ENCODE peak calls at places on chromosomes 11 and 22, in five cellular contexts. One of them, this sample, is unnamed.

GRCh38 chr11:15969281-15969680 is 387.1 kb downstream of the SOX6 start:
- DNase-seq in cardiac muscle cell: peak
- DNase-seq in ovary: peak
- DNase-seq in AG10803: peak
- DNase-seq in fibroblast of pulmonary artery: peak
- DNase-seq in this sample: peak

GRCh38 chr11:82733444-82734119 is at the start of gene FAM181B:
- DNase-seq in ovary: peak
- DNase-seq in AG10803: peak
- DNase-seq in fibroblast of pulmonary artery: peak
- DNase-seq in cardiac muscle cell: peak
- DNase-seq in this sample: no peak

GRCh38 chr22:38132136-38132535 is 21.7 kb upstream of the BAIAP2L2 start:
- DNase-seq in cardiac muscle cell: no peak
- DNase-seq in ovary: no peak
- DNase-seq in AG10803: no peak
- DNase-seq in fibroblast of pulmonary artery: no peak
- DNase-seq in this sample: no peak

GRCh38 chr11:125404811-125405481 is 91.1 kb downstream of the FEZ1 start:
- DNase-seq in fibroblast of pulmonary artery: peak
- DNase-seq in AG10803: peak
- DNase-seq in ovary: peak
- DNase-seq in cardiac muscle cell: peak
- DNase-seq in this sample: peak

GRCh38 chr11:43969543-43969942 is 27.1 kb downstream of the C11orf96 start:
- DNase-seq in AG10803: no peak
- DNase-seq in ovary: no peak
- DNase-seq in fibroblast of pulmonary artery: peak
- DNase-seq in cardiac muscle cell: peak
- DNase-seq in this sample: peak

GRCh38 chr11:72528121-72528520 is 93.8 kb upstream of the CLPB start:
- DNase-seq in cardiac muscle cell: no peak
- DNase-seq in AG10803: peak
- DNase-seq in ovary: no peak
- DNase-seq in fibroblast of pulmonary artery: no peak
- DNase-seq in this sample: no peak

GRCh38 chr11:133403900-133404299 is 128.4 kb downstream of the OPCML start:
- DNase-seq in cardiac muscle cell: no peak
- DNase-seq in AG10803: no peak
- DNase-seq in fibroblast of pulmonary artery: no peak
- DNase-seq in ovary: no peak
- DNase-seq in this sample: no peak

GRCh38 chr11:46537121-46537520 is 56.7 kb downstream of the AMBRA1 start:
- DNase-seq in fibroblast of pulmonary artery: no peak
- DNase-seq in cardiac muscle cell: peak
- DNase-seq in AG10803: peak
- DNase-seq in ovary: no peak
- DNase-seq in this sample: no peak

GRCh38 chr22:19963863-19964642 is 22.4 kb upstream of the TXNRD2 start:
- DNase-seq in cardiac muscle cell: no peak
- DNase-seq in fibroblast of pulmonary artery: no peak
- DNase-seq in AG10803: no peak
- DNase-seq in ovary: no peak
- DNase-seq in this sample: no peak

GRCh38 chr11:130964393-130964792 is 48.1 kb upstream of the SNX19 start:
- DNase-seq in cardiac muscle cell: no peak
- DNase-seq in ovary: no peak
- DNase-seq in fibroblast of pulmonary artery: no peak
- DNase-seq in AG10803: no peak
- DNase-seq in this sample: peak

GRCh38 chr22:30459206-30460052 is 12.4 kb downstream of the SEC14L3 start:
- DNase-seq in ovary: no peak
- DNase-seq in AG10803: no peak
- DNase-seq in fibroblast of pulmonary artery: peak
- DNase-seq in cardiac muscle cell: peak
- DNase-seq in this sample: peak

GRCh38 chr11:64348611-64349387 is 8.8 kb downstream of the CCDC88B start:
- DNase-seq in AG10803: no peak
- DNase-seq in ovary: no peak
- DNase-seq in fibroblast of pulmonary artery: no peak
- DNase-seq in cardiac muscle cell: no peak
- DNase-seq in this sample: no peak

GRCh38 chr11:65489706-65490310 is 9.0 kb upstream of the MALAT1 start:
- DNase-seq in AG10803: peak
- DNase-seq in ovary: peak
- DNase-seq in cardiac muscle cell: peak
- DNase-seq in fibroblast of pulmonary artery: peak
- DNase-seq in this sample: no peak

GRCh38 chr11:47980907-47981621 is 705 bp downstream of the PTPRJ start:
- DNase-seq in fibroblast of pulmonary artery: peak
- DNase-seq in cardiac muscle cell: peak
- DNase-seq in AG10803: peak
- DNase-seq in ovary: peak
- DNase-seq in this sample: no peak

GRCh38 chr11:46477136-46477535 is 85.6 kb upstream of the CHRM4 start:
- DNase-seq in AG10803: no peak
- DNase-seq in cardiac muscle cell: no peak
- DNase-seq in fibroblast of pulmonary artery: no peak
- DNase-seq in ovary: no peak
- DNase-seq in this sample: no peak

GRCh38 chr11:69831985-69832384 is 12.8 kb upstream of the FGF3 start:
- DNase-seq in fibroblast of pulmonary artery: no peak
- DNase-seq in cardiac muscle cell: no peak
- DNase-seq in ovary: no peak
- DNase-seq in AG10803: no peak
- DNase-seq in this sample: no peak

GRCh38 chr11:8699903-8700302 is 17.3 kb downstream of the RPL27A start:
- DNase-seq in cardiac muscle cell: peak
- DNase-seq in ovary: no peak
- DNase-seq in fibroblast of pulmonary artery: peak
- DNase-seq in AG10803: peak
- DNase-seq in this sample: no peak

GRCh38 chr22:22753526-22754267 is 109.3 kb downstream of the GGTLC2 start:
- DNase-seq in cardiac muscle cell: peak
- DNase-seq in AG10803: no peak
- DNase-seq in fibroblast of pulmonary artery: peak
- DNase-seq in ovary: peak
- DNase-seq in this sample: peak

GRCh38 chr11:18633256-18634139 is 644 bp downstream of the SPTY2D1 start:
- DNase-seq in AG10803: peak
- DNase-seq in ovary: no peak
- DNase-seq in cardiac muscle cell: peak
- DNase-seq in fibroblast of pulmonary artery: peak
- DNase-seq in this sample: no peak

GRCh38 chr11:3183523-3183922 is 18.4 kb upstream of the OSBPL5 start:
- DNase-seq in fibroblast of pulmonary artery: no peak
- DNase-seq in cardiac muscle cell: no peak
- DNase-seq in ovary: no peak
- DNase-seq in AG10803: no peak
- DNase-seq in this sample: no peak

GRCh38 chr11:73317373-73317772 is 9.3 kb downstream of the ARHGEF17 start:
- DNase-seq in AG10803: no peak
- DNase-seq in cardiac muscle cell: peak
- DNase-seq in ovary: peak
- DNase-seq in fibroblast of pulmonary artery: no peak
- DNase-seq in this sample: no peak

GRCh38 chr11:122632178-122632824 is 23.2 kb upstream of the UBASH3B start:
- DNase-seq in AG10803: peak
- DNase-seq in fibroblast of pulmonary artery: no peak
- DNase-seq in ovary: no peak
- DNase-seq in cardiac muscle cell: no peak
- DNase-seq in this sample: no peak

GRCh38 chr22:19942886-19943664 is 1.5 kb upstream of the TXNRD2 start:
- DNase-seq in cardiac muscle cell: peak
- DNase-seq in fibroblast of pulmonary artery: peak
- DNase-seq in AG10803: peak
- DNase-seq in ovary: peak
- DNase-seq in this sample: peak

GRCh38 chr11:3000032-3000961 is 8.2 kb upstream of the NAP1L4 start:
- DNase-seq in ovary: peak
- DNase-seq in cardiac muscle cell: peak
- DNase-seq in AG10803: no peak
- DNase-seq in fibroblast of pulmonary artery: peak
- DNase-seq in this sample: peak

GRCh38 chr22:19182472-19183157 is 4.1 kb upstream of the SLC25A1 start:
- DNase-seq in fibroblast of pulmonary artery: no peak
- DNase-seq in ovary: no peak
- DNase-seq in cardiac muscle cell: no peak
- DNase-seq in AG10803: no peak
- DNase-seq in this sample: no peak

GRCh38 chr11:66313321-66314185 is 3.3 kb downstream of the CD248 start:
- DNase-seq in cardiac muscle cell: peak
- DNase-seq in AG10803: peak
- DNase-seq in ovary: no peak
- DNase-seq in fibroblast of pulmonary artery: peak
- DNase-seq in this sample: no peak

GRCh38 chr11:63672156-63672463 is 934 bp upstream of the ATL3 start:
- DNase-seq in AG10803: no peak
- DNase-seq in cardiac muscle cell: no peak
- DNase-seq in ovary: no peak
- DNase-seq in fibroblast of pulmonary artery: no peak
- DNase-seq in this sample: no peak

GRCh38 chr22:46845281-46846153 is 83.1 kb downstream of the TBC1D22A start:
- DNase-seq in AG10803: peak
- DNase-seq in fibroblast of pulmonary artery: peak
- DNase-seq in ovary: peak
- DNase-seq in cardiac muscle cell: peak
- DNase-seq in this sample: no peak

GRCh38 chr11:65225284-65226102 is 36.3 kb upstream of the POLA2 start:
- DNase-seq in AG10803: peak
- DNase-seq in ovary: peak
- DNase-seq in fibroblast of pulmonary artery: peak
- DNase-seq in cardiac muscle cell: peak
- DNase-seq in this sample: peak

GRCh38 chr11:78080818-78081495 is 1.3 kb upstream of the NDUFC2 start:
- DNase-seq in ovary: no peak
- DNase-seq in cardiac muscle cell: peak
- DNase-seq in AG10803: peak
- DNase-seq in fibroblast of pulmonary artery: peak
- DNase-seq in this sample: no peak

GRCh38 chr11:61694971-61695706 is 14.9 kb downstream of the DAGLA start:
- DNase-seq in cardiac muscle cell: no peak
- DNase-seq in AG10803: no peak
- DNase-seq in ovary: peak
- DNase-seq in fibroblast of pulmonary artery: no peak
- DNase-seq in this sample: no peak

GRCh38 chr22:44261861-44262595 is 50.7 kb downstream of the SHISAL1 start:
- DNase-seq in cardiac muscle cell: peak
- DNase-seq in AG10803: no peak
- DNase-seq in fibroblast of pulmonary artery: no peak
- DNase-seq in ovary: peak
- DNase-seq in this sample: no peak

GRCh38 chr11:115060840-115061239 is 382.5 kb downstream of the NXPE2 start:
- DNase-seq in fibroblast of pulmonary artery: no peak
- DNase-seq in ovary: no peak
- DNase-seq in cardiac muscle cell: no peak
- DNase-seq in AG10803: no peak
- DNase-seq in this sample: no peak

GRCh38 chr22:44389926-44390925 is 77.5 kb upstream of the SHISAL1 start:
- DNase-seq in ovary: no peak
- DNase-seq in AG10803: no peak
- DNase-seq in cardiac muscle cell: no peak
- DNase-seq in fibroblast of pulmonary artery: no peak
- DNase-seq in this sample: no peak

GRCh38 chr11:121864660-121865059 is 251.4 kb downstream of the BLID start:
- DNase-seq in AG10803: no peak
- DNase-seq in fibroblast of pulmonary artery: no peak
- DNase-seq in ovary: no peak
- DNase-seq in cardiac muscle cell: no peak
- DNase-seq in this sample: no peak

GRCh38 chr22:49541451-49542230 is 286.0 kb downstream of the BRD1 start:
- DNase-seq in fibroblast of pulmonary artery: no peak
- DNase-seq in ovary: no peak
- DNase-seq in cardiac muscle cell: no peak
- DNase-seq in AG10803: no peak
- DNase-seq in this sample: no peak

GRCh38 chr11:76629853-76630599 is 40.5 kb downstream of the LRRC32 start:
- DNase-seq in fibroblast of pulmonary artery: peak
- DNase-seq in AG10803: peak
- DNase-seq in cardiac muscle cell: peak
- DNase-seq in ovary: peak
- DNase-seq in this sample: no peak
- TF ChIP-seq CTCF in fibroblast of pulmonary artery: no peak
- TF ChIP-seq CTCF in AG10803: peak
- TF ChIP-seq CTCF in cardiac muscle cell: peak
- TF ChIP-seq CTCF in ovary: peak
- TF ChIP-seq CTCF in this sample: no peak

DNA sequence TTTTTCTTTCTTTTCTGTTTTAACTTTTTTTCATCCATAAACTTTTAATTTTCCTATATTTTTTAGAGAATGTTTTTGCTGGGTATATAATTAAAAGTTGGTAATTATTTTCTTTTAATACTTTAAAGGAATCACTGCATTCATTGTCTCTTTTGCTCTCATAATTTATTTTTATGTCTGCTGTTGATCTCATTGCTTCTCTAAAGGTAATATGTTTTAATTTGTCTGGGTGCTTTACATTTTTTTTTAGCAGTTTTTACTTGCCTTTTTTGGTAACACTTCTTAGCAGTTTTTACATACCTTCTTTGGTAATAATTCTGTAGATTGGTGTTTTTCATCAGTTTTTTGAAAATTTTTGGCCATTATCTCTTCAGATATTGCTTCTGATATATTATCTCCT is 89.4 kb upstream of the BMAL1 start:
- DNase-seq in AG10803: no peak
- DNase-seq in cardiac muscle cell: no peak
- DNase-seq in fibroblast of pulmonary artery: no peak
- DNase-seq in ovary: no peak
- DNase-seq in this sample: no peak
- TF ChIP-seq CTCF in AG10803: no peak
- TF ChIP-seq CTCF in cardiac muscle cell: no peak
- TF ChIP-seq CTCF in fibroblast of pulmonary artery: no peak
- TF ChIP-seq CTCF in ovary: no peak
- TF ChIP-seq CTCF in this sample: no peak

GRCh38 chr11:75516886-75517285 is 8.9 kb downstream of the GDPD5 start:
- DNase-seq in AG10803: no peak
- DNase-seq in cardiac muscle cell: no peak
- DNase-seq in ovary: no peak
- DNase-seq in fibroblast of pulmonary artery: no peak
- DNase-seq in this sample: no peak
- TF ChIP-seq CTCF in AG10803: no peak
- TF ChIP-seq CTCF in cardiac muscle cell: no peak
- TF ChIP-seq CTCF in ovary: no peak
- TF ChIP-seq CTCF in fibroblast of pulmonary artery: no peak
- TF ChIP-seq CTCF in this sample: no peak

DNA sequence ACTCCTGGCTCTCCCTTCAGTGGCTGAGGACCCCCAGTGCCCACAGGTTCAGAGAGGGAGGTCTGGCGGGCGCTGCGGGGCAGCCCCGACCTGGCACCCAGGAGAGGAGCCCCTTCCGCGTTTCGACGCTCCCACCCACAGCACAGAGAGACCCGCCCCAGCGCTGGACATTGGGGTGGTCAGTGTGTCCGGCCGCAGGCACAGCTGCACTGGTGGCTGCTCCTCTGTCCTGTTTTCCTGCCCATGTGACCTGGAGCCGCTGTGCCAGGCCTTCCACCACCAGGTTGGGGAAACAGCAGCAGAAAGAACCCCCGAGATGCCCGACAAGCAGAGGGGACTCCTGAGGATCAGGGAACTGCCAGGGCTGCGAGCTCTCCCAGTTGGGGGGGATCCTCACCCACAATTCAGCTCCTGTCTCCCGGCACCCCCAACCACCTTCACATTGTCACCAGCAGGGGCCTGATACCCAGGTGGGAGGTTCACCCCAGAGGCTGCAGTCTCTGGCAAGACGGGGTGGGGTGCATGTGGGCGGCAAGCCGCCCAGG is 13.6 kb downstream of the KRTAP5-5 start:
- DNase-seq in cardiac muscle cell: no peak
- DNase-seq in AG10803: no peak
- DNase-seq in fibroblast of pulmonary artery: no peak
- DNase-seq in ovary: no peak
- DNase-seq in this sample: no peak
- TF ChIP-seq CTCF in cardiac muscle cell: no peak
- TF ChIP-seq CTCF in AG10803: no peak
- TF ChIP-seq CTCF in fibroblast of pulmonary artery: no peak
- TF ChIP-seq CTCF in ovary: no peak
- TF ChIP-seq CTCF in this sample: no peak